ENCODE peak calls at places on chromosomes 11 and 22, in four cellular contexts. U, I, L and H are unnamed samples.

GRCh38 chr11:130786987-130787688 is 129.1 kb downstream of the SNX19 start:
- DNase-seq in U (no peak), L (peak; percentile 27), I (peak; percentile 34), H (no peak)

GRCh38 chr11:134614141-134614540 is 202.1 kb upstream of the B3GAT1 start:
- DNase-seq in I (no peak), L (no peak), U (no peak), H (no peak)

GRCh38 chr22:42805016-42805997 is 51.8 kb downstream of the ARFGAP3 start:
- DNase-seq in I (no peak), L (peak; percentile 63), U (no peak), H (no peak)

GRCh38 chr11:2392241-2392959 is 8.2 kb upstream of the TSSC4 start:
- DNase-seq in I (no peak), L (no peak), U (no peak), H (no peak)

GRCh38 chr11:117816151-117816741 is 8.3 kb downstream of the FXYD2 start:
- DNase-seq in I (peak; percentile 56), U (no peak), L (no peak), H (peak; percentile 87)

GRCh38 chr11:112241486-112241885 is 15.3 kb downstream of the PTS start:
- DNase-seq in I (peak; percentile 93), L (no peak), U (no peak), H (no peak)

GRCh38 chr11:69915501-69916250 is 96.5 kb upstream of the FGF3 start:
- DNase-seq in U (peak; percentile 20), I (peak; percentile 59), L (peak; percentile 92), H (peak; percentile 92)

GRCh38 chr11:35976434-35976833 is 32.6 kb downstream of the LDLRAD3 start:
- DNase-seq in U (no peak), I (no peak), L (no peak), H (no peak)

GRCh38 chr11:77252555-77253270 is 48.8 kb downstream of the GDPD4 start:
- DNase-seq in I (no peak), U (no peak), L (no peak), H (no peak)

GRCh38 chr22:41380993-41381328 is 781 bp upstream of the TEF start:
- DNase-seq in L (no peak), I (peak; percentile 97), U (no peak), H (no peak)

GRCh38 chr11:113296447-113297205 is 17.8 kb upstream of the TTC12 start:
- DNase-seq in I (no peak), L (no peak), U (no peak), H (no peak)

GRCh38 chr11:123235117-123235686 is 40.2 kb upstream of the CLMP start:
- DNase-seq in I (no peak), L (peak; percentile 2), U (no peak), H (peak; percentile 69)

GRCh38 chr11:68206211-68206610 is 6.9 kb downstream of the KMT5B start:
- DNase-seq in L (no peak), I (peak; percentile 67), U (peak; percentile 49), H (peak; percentile 35)

GRCh38 chr22:38901111-38901641 is 29.2 kb upstream of the CBX6 start:
- DNase-seq in L (no peak), I (no peak), U (no peak), H (no peak)

GRCh38 chr22:19734163-19734562 is 10.8 kb downstream of the GP1BB start:
- DNase-seq in U (no peak), L (no peak), I (no peak), H (no peak)

GRCh38 chr11:2305862-2306823 is 4.3 kb downstream of the TSPAN32 start:
- DNase-seq in U (no peak), I (peak; percentile 90), L (no peak), H (no peak)

GRCh38 chr11:19903620-19904069 is 191.0 kb downstream of the NAV2 start:
- DNase-seq in U (peak; percentile 31), I (peak; percentile 82), L (peak; percentile 81), H (peak; percentile 53)

GRCh38 chr22:31850135-31850534 is 94.2 kb upstream of the YWHAH start:
- DNase-seq in U (no peak), I (no peak), L (no peak), H (no peak)

GRCh38 chr11:127136438-127136837 is 135.9 kb upstream of the KIRREL3 start:
- DNase-seq in U (no peak), I (no peak), L (no peak), H (no peak)

GRCh38 chr22:50683086-50683993 is 10.7 kb downstream of the SHANK3 start:
- DNase-seq in L (no peak), U (no peak), I (no peak), H (no peak)

GRCh38 chr22:48186121-48186790 is 1423.8 kb downstream of the TBC1D22A start:
- DNase-seq in I (no peak), L (no peak), U (no peak), H (no peak)

GRCh38 chr11:68358416-68358815 is 46.0 kb downstream of the LRP5 start:
- DNase-seq in L (no peak), U (no peak), I (peak; percentile 25), H (no peak)